ENCODE peak calls at places on chromosomes 16 and 17, in ten cellular contexts. One of them, this sample, is unnamed.

GRCh38 chr17:64938925-64939474 is 19.7 kb upstream of the LRRC37A3 start:
- DNase-seq in right lobe of liver: peak; percentile 60
- DNase-seq in transverse colon: peak; percentile 64
- DNase-seq in A549: peak; percentile 66
- DNase-seq in ovary: no peak
- DNase-seq in uterus: no peak
- DNase-seq in GM12892: peak; percentile 46
- DNase-seq in H54: no peak
- DNase-seq in lower leg skin: peak; percentile 87
- DNase-seq in esophagus squamous epithelium: no peak
- DNase-seq in this sample: peak; percentile 75

GRCh38 chr17:48127371-48128051 is 19.9 kb downstream of the SNX11 start:
- DNase-seq in right lobe of liver: no peak
- DNase-seq in transverse colon: no peak
- DNase-seq in A549: peak; percentile 61
- DNase-seq in ovary: no peak
- DNase-seq in uterus: no peak
- DNase-seq in GM12892: no peak
- DNase-seq in H54: peak; percentile 96
- DNase-seq in lower leg skin: peak; percentile 72
- DNase-seq in esophagus squamous epithelium: no peak
- DNase-seq in this sample: no peak

GRCh38 chr17:15350777-15351486 is 9.5 kb upstream of the TEKT3 start:
- DNase-seq in right lobe of liver: no peak
- DNase-seq in transverse colon: peak; percentile 26
- DNase-seq in A549: no peak
- DNase-seq in ovary: no peak
- DNase-seq in uterus: peak; percentile 74
- DNase-seq in GM12892: no peak
- DNase-seq in H54: no peak
- DNase-seq in lower leg skin: no peak
- DNase-seq in esophagus squamous epithelium: no peak
- DNase-seq in this sample: no peak

GRCh38 chr17:10557422-10557821 is 8.0 kb upstream of the MYH2 start:
- DNase-seq in right lobe of liver: no peak
- DNase-seq in transverse colon: no peak
- DNase-seq in A549: no peak
- DNase-seq in ovary: no peak
- DNase-seq in uterus: no peak
- DNase-seq in GM12892: no peak
- DNase-seq in H54: no peak
- DNase-seq in lower leg skin: no peak
- DNase-seq in esophagus squamous epithelium: no peak
- DNase-seq in this sample: no peak

GRCh38 chr17:83125515-83126274 is 46.3 kb downstream of the METRNL start:
- DNase-seq in right lobe of liver: peak; percentile 49
- DNase-seq in transverse colon: peak; percentile 61
- DNase-seq in A549: no peak
- DNase-seq in ovary: no peak
- DNase-seq in uterus: no peak
- DNase-seq in GM12892: no peak
- DNase-seq in H54: no peak
- DNase-seq in lower leg skin: peak; percentile 95
- DNase-seq in esophagus squamous epithelium: no peak
- DNase-seq in this sample: no peak

GRCh38 chr17:19573075-19573474 is 39.4 kb downstream of the SLC47A1 start:
- DNase-seq in right lobe of liver: no peak
- DNase-seq in transverse colon: no peak
- DNase-seq in A549: no peak
- DNase-seq in ovary: no peak
- DNase-seq in uterus: no peak
- DNase-seq in GM12892: no peak
- DNase-seq in H54: no peak
- DNase-seq in lower leg skin: no peak
- DNase-seq in esophagus squamous epithelium: no peak
- DNase-seq in this sample: no peak

GRCh38 chr17:3532106-3532858 is 25.3 kb downstream of the TRPV3 start:
- DNase-seq in right lobe of liver: no peak
- DNase-seq in transverse colon: no peak
- DNase-seq in A549: no peak
- DNase-seq in ovary: no peak
- DNase-seq in uterus: no peak
- DNase-seq in GM12892: no peak
- DNase-seq in H54: no peak
- DNase-seq in lower leg skin: no peak
- DNase-seq in esophagus squamous epithelium: no peak
- DNase-seq in this sample: no peak

GRCh38 chr17:17484451-17484899 is 7.7 kb downstream of the MED9 start:
- DNase-seq in right lobe of liver: no peak
- DNase-seq in transverse colon: no peak
- DNase-seq in A549: no peak
- DNase-seq in ovary: no peak
- DNase-seq in uterus: no peak
- DNase-seq in GM12892: no peak
- DNase-seq in H54: no peak
- DNase-seq in lower leg skin: no peak
- DNase-seq in esophagus squamous epithelium: no peak
- DNase-seq in this sample: no peak

GRCh38 chr17:58081641-58082340 is 1.4 kb upstream of the DYNLL2 start:
- DNase-seq in right lobe of liver: no peak
- DNase-seq in transverse colon: no peak
- DNase-seq in A549: no peak
- DNase-seq in ovary: no peak
- DNase-seq in uterus: no peak
- DNase-seq in GM12892: no peak
- DNase-seq in H54: no peak
- DNase-seq in lower leg skin: no peak
- DNase-seq in esophagus squamous epithelium: no peak
- DNase-seq in this sample: no peak

GRCh38 chr16:20114356-20114755 is 40.7 kb upstream of the GPR139 start:
- DNase-seq in right lobe of liver: no peak
- DNase-seq in transverse colon: peak; percentile 25
- DNase-seq in A549: peak; percentile 65
- DNase-seq in ovary: no peak
- DNase-seq in uterus: no peak
- DNase-seq in GM12892: no peak
- DNase-seq in H54: peak; percentile 65
- DNase-seq in lower leg skin: no peak
- DNase-seq in esophagus squamous epithelium: no peak
- DNase-seq in this sample: no peak

GRCh38 chr16:2838928-2839327 is 8.8 kb downstream of the ZG16B start:
- DNase-seq in right lobe of liver: no peak
- DNase-seq in transverse colon: peak; percentile 69
- DNase-seq in A549: peak; percentile 88
- DNase-seq in ovary: no peak
- DNase-seq in uterus: peak; percentile 36
- DNase-seq in GM12892: peak; percentile 68
- DNase-seq in H54: peak; percentile 75
- DNase-seq in lower leg skin: no peak
- DNase-seq in esophagus squamous epithelium: no peak
- DNase-seq in this sample: peak; percentile 24

GRCh38 chr17:10618202-10618635 is 38.9 kb downstream of the MYH3 start:
- DNase-seq in right lobe of liver: peak; percentile 68
- DNase-seq in transverse colon: peak; percentile 68
- DNase-seq in A549: peak; percentile 85
- DNase-seq in ovary: peak; percentile 43
- DNase-seq in uterus: peak; percentile 40
- DNase-seq in GM12892: peak; percentile 73
- DNase-seq in H54: peak; percentile 73
- DNase-seq in lower leg skin: peak; percentile 88
- DNase-seq in esophagus squamous epithelium: no peak
- DNase-seq in this sample: peak; percentile 77

GRCh38 chr16:50954469-50954868 is 196.6 kb downstream of the SALL1 start:
- DNase-seq in right lobe of liver: no peak
- DNase-seq in transverse colon: no peak
- DNase-seq in A549: no peak
- DNase-seq in ovary: no peak
- DNase-seq in uterus: no peak
- DNase-seq in GM12892: no peak
- DNase-seq in H54: no peak
- DNase-seq in lower leg skin: no peak
- DNase-seq in esophagus squamous epithelium: no peak
- DNase-seq in this sample: no peak

GRCh38 chr16:15035163-15035729 is 20.6 kb downstream of the NTAN1 start:
- DNase-seq in right lobe of liver: no peak
- DNase-seq in transverse colon: no peak
- DNase-seq in A549: no peak
- DNase-seq in ovary: no peak
- DNase-seq in uterus: no peak
- DNase-seq in GM12892: no peak
- DNase-seq in H54: no peak
- DNase-seq in lower leg skin: no peak
- DNase-seq in esophagus squamous epithelium: no peak
- DNase-seq in this sample: peak; percentile 37

GRCh38 chr16:86103320-86103719 is 204.4 kb downstream of the IRF8 start:
- DNase-seq in right lobe of liver: no peak
- DNase-seq in transverse colon: no peak
- DNase-seq in A549: no peak
- DNase-seq in ovary: no peak
- DNase-seq in uterus: no peak
- DNase-seq in GM12892: no peak
- DNase-seq in H54: no peak
- DNase-seq in lower leg skin: peak; percentile 28
- DNase-seq in esophagus squamous epithelium: no peak
- DNase-seq in this sample: peak; percentile 11

GRCh38 chr17:81550830-81551457 is 1.2 kb downstream of the FAAP100 start:
- DNase-seq in right lobe of liver: no peak
- DNase-seq in transverse colon: no peak
- DNase-seq in A549: no peak
- DNase-seq in ovary: no peak
- DNase-seq in uterus: no peak
- DNase-seq in GM12892: no peak
- DNase-seq in H54: no peak
- DNase-seq in lower leg skin: no peak
- DNase-seq in esophagus squamous epithelium: no peak
- DNase-seq in this sample: no peak

GRCh38 chr17:38658741-38659345 is 15.9 kb downstream of the EPOP start:
- DNase-seq in right lobe of liver: no peak
- DNase-seq in transverse colon: no peak
- DNase-seq in A549: no peak
- DNase-seq in ovary: no peak
- DNase-seq in uterus: no peak
- DNase-seq in GM12892: no peak
- DNase-seq in H54: no peak
- DNase-seq in lower leg skin: no peak
- DNase-seq in esophagus squamous epithelium: no peak
- DNase-seq in this sample: no peak
- TF ChIP-seq POLR2A in right lobe of liver: no peak
- TF ChIP-seq POLR2A in transverse colon: no peak
- TF ChIP-seq POLR2A in A549: no peak
- TF ChIP-seq POLR2A in ovary: no peak
- TF ChIP-seq POLR2A in uterus: no peak
- TF ChIP-seq POLR2A in GM12892: no peak
- TF ChIP-seq POLR2A in H54: no peak
- TF ChIP-seq POLR2A in lower leg skin: no peak
- TF ChIP-seq POLR2A in esophagus squamous epithelium: no peak
- TF ChIP-seq POLR2A in this sample: no peak

DNA sequence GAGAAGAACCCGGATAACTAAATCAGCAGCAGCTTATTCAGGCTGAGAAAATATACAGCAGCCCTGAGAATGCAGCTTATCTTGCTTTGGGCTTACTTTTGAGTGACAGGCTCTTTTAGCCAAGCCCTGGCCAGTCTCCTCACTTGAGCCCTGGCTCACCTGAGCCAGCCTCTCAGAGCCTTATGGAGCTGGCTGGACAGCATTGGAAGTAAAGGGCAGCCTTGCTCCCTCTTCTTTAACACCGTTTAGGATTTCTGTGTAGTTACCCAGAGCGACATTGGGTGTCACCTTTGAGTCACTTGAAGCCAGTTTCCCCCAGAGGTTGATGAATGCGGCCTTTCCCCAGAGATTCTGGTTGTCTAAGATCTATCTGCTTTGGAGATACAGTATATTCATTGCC is 7.7 kb upstream of the NPIPB2 start:
- DNase-seq in right lobe of liver: no peak
- DNase-seq in transverse colon: peak; percentile 23
- DNase-seq in A549: peak; percentile 62
- DNase-seq in ovary: no peak
- DNase-seq in uterus: no peak
- DNase-seq in GM12892: peak; percentile 51
- DNase-seq in H54: peak; percentile 38
- DNase-seq in lower leg skin: peak; percentile 28
- DNase-seq in esophagus squamous epithelium: no peak
- DNase-seq in this sample: no peak
- TF ChIP-seq POLR2A in right lobe of liver: no peak
- TF ChIP-seq POLR2A in transverse colon: no peak
- TF ChIP-seq POLR2A in A549: no peak
- TF ChIP-seq POLR2A in ovary: no peak
- TF ChIP-seq POLR2A in uterus: no peak
- TF ChIP-seq POLR2A in GM12892: no peak
- TF ChIP-seq POLR2A in H54: no peak
- TF ChIP-seq POLR2A in lower leg skin: no peak
- TF ChIP-seq POLR2A in esophagus squamous epithelium: no peak
- TF ChIP-seq POLR2A in this sample: no peak

GRCh38 chr17:39687546-39688474 is at the start of gene PGAP3:
- DNase-seq in right lobe of liver: peak; percentile 91
- DNase-seq in transverse colon: peak; percentile 86
- DNase-seq in A549: peak; percentile 96
- DNase-seq in ovary: peak; percentile 88
- DNase-seq in uterus: peak; percentile 90
- DNase-seq in GM12892: peak; percentile 90
- DNase-seq in H54: peak; percentile 94
- DNase-seq in lower leg skin: peak; percentile 95
- DNase-seq in esophagus squamous epithelium: no peak
- DNase-seq in this sample: peak; percentile 95
- TF ChIP-seq POLR2A in right lobe of liver: peak; percentile 59
- TF ChIP-seq POLR2A in transverse colon: peak; percentile 71
- TF ChIP-seq POLR2A in A549: peak; percentile 66
- TF ChIP-seq POLR2A in ovary: peak; percentile 14
- TF ChIP-seq POLR2A in uterus: peak; percentile 49
- TF ChIP-seq POLR2A in GM12892: peak; percentile 86
- TF ChIP-seq POLR2A in H54: peak; percentile 67
- TF ChIP-seq POLR2A in lower leg skin: no peak
- TF ChIP-seq POLR2A in esophagus squamous epithelium: peak; percentile 37
- TF ChIP-seq POLR2A in this sample: peak; percentile 31

DNA sequence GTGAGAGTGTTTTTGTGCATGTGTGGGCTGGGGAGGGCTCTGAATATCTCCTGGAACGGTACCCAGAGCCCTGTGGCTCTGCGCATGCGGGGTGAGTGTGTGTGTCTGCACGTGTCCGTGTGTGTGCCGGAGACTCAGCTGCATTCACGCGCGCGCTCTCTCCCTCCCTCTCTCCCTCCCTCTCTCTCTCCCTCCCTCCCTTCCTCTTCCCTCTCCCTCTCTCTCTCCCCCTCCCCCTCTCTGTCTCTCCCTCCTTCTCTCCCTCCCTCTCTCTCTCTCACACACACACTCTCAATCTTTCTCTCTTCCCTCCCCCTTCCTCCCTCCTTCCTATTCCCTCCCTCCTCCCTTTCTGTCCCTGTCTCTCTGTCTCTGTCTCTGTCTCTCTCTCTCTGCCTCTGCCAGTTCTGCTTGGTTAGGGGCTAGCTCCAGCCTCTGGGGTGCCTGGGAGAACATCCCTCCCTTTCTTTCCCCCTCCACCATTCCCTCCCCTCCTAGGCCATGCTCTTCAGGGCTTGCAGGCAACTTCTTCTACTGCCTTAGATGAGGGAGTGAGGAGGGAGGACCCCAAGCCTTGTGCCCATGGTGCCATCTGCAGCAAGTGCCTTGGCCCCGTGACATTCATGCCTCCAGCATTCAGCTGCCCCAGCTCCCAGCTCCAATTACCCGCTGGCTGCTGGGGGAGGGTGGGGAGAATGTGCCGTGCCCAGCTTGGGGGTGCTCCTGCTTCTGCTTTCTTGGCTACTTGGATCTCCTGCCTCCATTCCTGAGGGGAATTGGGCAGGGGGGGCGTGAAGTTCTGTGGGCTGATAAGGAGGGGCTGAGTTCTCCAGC is 6.4 kb downstream of the THRA start:
- DNase-seq in right lobe of liver: peak; percentile 85
- DNase-seq in transverse colon: peak; percentile 87
- DNase-seq in A549: peak; percentile 82
- DNase-seq in ovary: peak; percentile 98
- DNase-seq in uterus: peak; percentile 97
- DNase-seq in GM12892: no peak
- DNase-seq in H54: no peak
- DNase-seq in lower leg skin: peak; percentile 98
- DNase-seq in esophagus squamous epithelium: no peak
- DNase-seq in this sample: peak; percentile 87
- TF ChIP-seq POLR2A in right lobe of liver: no peak
- TF ChIP-seq POLR2A in transverse colon: peak; percentile 18
- TF ChIP-seq POLR2A in A549: no peak
- TF ChIP-seq POLR2A in ovary: peak; percentile 37
- TF ChIP-seq POLR2A in uterus: peak; percentile 40
- TF ChIP-seq POLR2A in GM12892: no peak
- TF ChIP-seq POLR2A in H54: no peak
- TF ChIP-seq POLR2A in lower leg skin: no peak
- TF ChIP-seq POLR2A in esophagus squamous epithelium: peak; percentile 1
- TF ChIP-seq POLR2A in this sample: no peak